ENCODE peak calls at places on chromosomes 2 and 18, in five cellular contexts. Q is fibroblast of mammary gland, A is brain microvascular endothelial cell, O is fibroblast of lung, K is heart right ventricle. H is an unnamed sample.

GRCh38 chr2:69549421-69549820 is 94.1 kb downstream of the AAK1 start:
- DNase-seq in A (peak), O (no peak), Q (peak), K (no peak), H (no peak)

GRCh38 chr2:130728549-130729310 is at the start of gene GPR148:
- DNase-seq in A (no peak), O (no peak), Q (no peak), K (no peak), H (no peak)

GRCh38 chr2:239145106-239145505 is 255.7 kb downstream of the HDAC4 start:
- DNase-seq in A (no peak), K (no peak), Q (no peak), O (no peak), H (no peak)

GRCh38 chr2:30758315-30758714 is 48.9 kb downstream of the CAPN13 start:
- DNase-seq in Q (no peak), A (no peak), O (no peak), K (no peak), H (no peak)

GRCh38 chr2:42241517-42241916 is 72.4 kb downstream of the EML4 start:
- DNase-seq in A (no peak), O (no peak), K (no peak), Q (no peak), H (no peak)

GRCh38 chr2:23541453-23542334 is 156.7 kb downstream of the KLHL29 start:
- DNase-seq in K (no peak), Q (peak), A (no peak), O (no peak), H (peak)

GRCh38 chr2:37323770-37324535 is 680 bp downstream of the PRKD3 start:
- DNase-seq in Q (peak), A (peak), O (peak), K (peak), H (no peak)

GRCh38 chr2:239085201-239085992 is 237.5 kb downstream of the TWIST2 start:
- DNase-seq in K (no peak), Q (no peak), A (no peak), O (no peak), H (no peak)

GRCh38 chr2:210617732-210618330 is 61.4 kb downstream of the CPS1 start:
- DNase-seq in K (peak), O (peak), Q (peak), A (peak), H (no peak)

GRCh38 chr2:167719410-167719809 is 528.0 kb downstream of the STK39 start:
- DNase-seq in O (no peak), A (no peak), K (no peak), Q (no peak), H (no peak)

GRCh38 chr2:152585830-152586484 is 131.3 kb downstream of the PRPF40A start:
- DNase-seq in A (peak), K (no peak), O (peak), Q (peak), H (no peak)

GRCh38 chr2:148813603-148814065 is 61.4 kb upstream of the KIF5C start:
- DNase-seq in K (no peak), A (no peak), O (no peak), Q (no peak), H (no peak)

GRCh38 chr2:33786881-33787280 is 187.8 kb upstream of the FAM98A start:
- DNase-seq in O (no peak), A (no peak), Q (no peak), K (no peak), H (no peak)

GRCh38 chr2:186274936-186275575 is 211.0 kb upstream of the ZC3H15 start:
- DNase-seq in O (peak), A (peak), Q (peak), K (no peak), H (no peak)

GRCh38 chr2:157476915-157477709 is 33.2 kb upstream of the CYTIP start:
- DNase-seq in A (no peak), K (no peak), O (no peak), Q (peak), H (no peak)

GRCh38 chr2:121196849-121197155 is 88.2 kb downstream of the TFCP2L1 start:
- DNase-seq in A (no peak), K (no peak), Q (no peak), O (no peak), H (no peak)

DNA sequence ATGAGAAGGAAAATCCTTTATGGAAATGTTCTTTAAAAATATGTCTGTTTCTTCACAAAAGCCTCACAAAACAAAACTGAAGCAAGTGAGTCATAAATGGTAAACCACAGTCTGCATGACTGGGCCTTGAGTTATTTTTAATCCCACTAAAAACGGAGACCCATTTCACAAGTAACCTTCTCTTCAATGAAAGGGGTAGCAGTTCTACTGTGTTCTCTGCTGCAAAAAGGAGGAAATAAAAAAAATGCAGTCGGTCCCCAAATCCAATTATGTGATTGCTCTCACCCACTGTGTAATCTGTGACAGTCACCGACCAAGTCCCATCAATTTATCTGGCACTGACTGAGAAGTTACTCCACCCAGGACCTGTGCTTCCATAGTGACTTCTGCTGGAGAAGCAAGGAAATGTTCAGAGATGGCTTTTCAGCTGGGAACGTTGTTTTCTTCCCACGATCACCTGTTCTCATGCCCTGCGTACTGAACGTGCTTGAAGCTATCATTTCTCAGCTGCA is 79.8 kb upstream of the TMEM200C start:
- DNase-seq in Q (peak), K (no peak), A (peak), O (peak), H (no peak)
- TF ChIP-seq CTCF in Q (peak), K (no peak), A (peak), O (peak), H (no peak)

GRCh38 chr2:45483997-45484396 is 127.1 kb downstream of the SRBD1 start:
- DNase-seq in A (no peak), O (peak), Q (peak), K (no peak), H (no peak)
- TF ChIP-seq CTCF in A (peak), O (peak), Q (peak), K (peak), H (no peak)

GRCh38 chr2:190910341-190911136 is 29.9 kb downstream of the GLS start:
- DNase-seq in K (no peak), A (no peak), O (peak), Q (peak), H (no peak)

GRCh38 chr2:190909680-190910079 is 29.1 kb downstream of the GLS start:
- DNase-seq in Q (no peak), A (no peak), O (no peak), K (no peak), H (no peak)

GRCh38 chr2:190903693-190904450 is 23.3 kb downstream of the GLS start:
- DNase-seq in K (no peak), O (no peak), Q (no peak), A (no peak), H (no peak)

GRCh38 chr2:190904644-190905043 is 24.0 kb downstream of the GLS start:
- DNase-seq in Q (no peak), O (no peak), K (no peak), A (peak), H (no peak)
- TF ChIP-seq CTCF in Q (no peak), O (no peak), K (no peak), A (no peak), H (no peak)

GRCh38 chr18:36099311-36099710 is 29.8 kb downstream of the SLC39A6 start:
- DNase-seq in A (no peak), O (no peak), K (no peak), Q (no peak), H (no peak)

GRCh38 chr18:36094431-36094830 is 27.1 kb upstream of the RPRD1A start:
- DNase-seq in O (no peak), Q (no peak), A (no peak), K (no peak), H (no peak)

GRCh38 chr18:36101943-36102342 is 27.2 kb downstream of the SLC39A6 start:
- DNase-seq in O (no peak), Q (no peak), A (no peak), K (no peak), H (no peak)

GRCh38 chr18:36096955-36097354 is 29.6 kb upstream of the RPRD1A start:
- DNase-seq in A (no peak), K (no peak), Q (no peak), O (no peak), H (no peak)

DNA sequence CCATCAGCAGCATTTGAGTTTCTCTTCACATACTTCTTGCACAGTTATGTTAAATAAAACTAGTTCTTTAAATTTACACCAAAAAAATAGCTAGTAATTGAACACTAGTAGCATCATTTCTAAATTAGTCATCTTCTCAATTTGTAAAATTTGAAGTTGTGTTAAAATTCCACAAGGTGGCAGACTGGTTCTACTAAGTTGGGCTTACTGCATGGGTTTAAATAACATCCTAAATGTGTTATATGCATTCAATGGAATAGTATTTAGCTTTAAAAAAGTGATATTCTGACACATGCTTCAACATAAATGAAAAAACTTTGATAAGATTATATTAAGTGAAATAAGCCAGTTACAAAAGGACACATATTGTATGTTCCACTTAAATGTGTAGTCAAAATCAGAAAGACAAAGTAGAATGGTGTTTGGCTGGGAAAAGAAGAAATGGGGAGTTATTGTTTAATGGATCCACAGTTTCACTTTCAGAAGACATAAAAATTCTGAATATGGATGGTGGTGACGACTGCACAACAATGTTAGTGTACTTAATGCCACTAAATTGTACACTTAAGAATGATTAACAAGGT is 28.7 kb upstream of the RPRD1A start:
- DNase-seq in Q (peak), O (peak), A (peak), K (no peak), H (no peak)
- TF ChIP-seq CTCF in Q (peak), O (peak), A (peak), K (peak), H (peak)

DNA sequence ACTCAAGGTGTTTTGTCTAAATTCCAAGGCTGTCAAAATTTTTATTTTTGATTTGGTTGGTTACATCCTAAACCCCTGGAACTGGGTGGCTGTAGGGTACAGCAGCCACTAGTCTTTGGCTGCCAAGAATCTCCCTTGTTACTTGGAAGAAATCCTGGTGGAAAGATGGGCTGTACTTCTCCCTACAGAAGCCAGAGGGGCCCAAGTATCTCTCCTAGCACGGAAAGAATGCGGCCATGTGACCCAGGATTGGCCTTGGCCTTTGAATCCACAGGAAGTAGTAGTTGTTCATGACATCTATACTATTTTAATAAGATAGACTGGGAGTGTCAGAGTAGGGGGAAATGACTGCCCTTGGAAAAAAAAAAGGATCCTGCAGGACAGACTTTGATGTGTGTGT is 54.4 kb upstream of the MYO3B start:
- DNase-seq in Q (no peak), K (no peak), O (peak), A (no peak), H (no peak)
- TF ChIP-seq CTCF in Q (no peak), K (no peak), O (no peak), A (no peak), H (no peak)

H was measured in right atrium auricular region.